ENCODE peak calls at places on chromosome 10, in four cellular contexts. N, B, Y and S are unnamed samples.

GRCh38 chr10:76829724-76830123 is 807.9 kb downstream of the KCNMA1 start:
- DNase-seq in B (no peak), N (no peak), Y (no peak), S (no peak)

GRCh38 chr10:132493246-132493755 is 44.3 kb upstream of the INPP5A start:
- DNase-seq in B (peak; percentile 39), N (no peak), Y (no peak), S (no peak)

GRCh38 chr10:7652121-7652520 is 14.6 kb downstream of the ITIH5 start:
- DNase-seq in Y (no peak), B (no peak), N (no peak), S (no peak)

GRCh38 chr10:34252111-34252510 is 563.0 kb downstream of the PARD3 start:
- DNase-seq in B (no peak), N (peak; percentile 31), Y (no peak), S (no peak)

GRCh38 chr10:133357293-133358151 is at the start of gene FUOM:
- DNase-seq in B (peak; percentile 87), Y (peak; percentile 29), N (peak; percentile 64), S (peak; percentile 70)

GRCh38 chr10:50322075-50322474 is 70.8 kb upstream of the ASAH2 start:
- DNase-seq in N (peak; percentile 56), B (no peak), Y (peak; percentile 63), S (no peak)

GRCh38 chr10:58178811-58179210 is 88.9 kb downstream of the IPMK start:
- DNase-seq in B (no peak), N (peak; percentile 23), Y (peak; percentile 21), S (no peak)

GRCh38 chr10:52644678-52645434 is 127.7 kb downstream of the MBL2 start:
- DNase-seq in Y (peak; percentile 32), B (no peak), N (peak; percentile 71), S (peak; percentile 54)

GRCh38 chr10:99431190-99431549 is 746 bp upstream of the GOT1 start:
- DNase-seq in N (peak; percentile 57), B (peak; percentile 82), Y (peak; percentile 41), S (peak; percentile 45)

GRCh38 chr10:107616463-107617131 is 452.1 kb upstream of the SORCS1 start:
- DNase-seq in Y (peak; percentile 26), N (peak; percentile 29), B (no peak), S (no peak)

GRCh38 chr10:4276151-4276550 is 491.1 kb upstream of the KLF6 start:
- DNase-seq in Y (no peak), B (no peak), N (no peak), S (no peak)
- TF ChIP-seq CTCF in Y (no peak), B (no peak), N (no peak), S (no peak)

DNA sequence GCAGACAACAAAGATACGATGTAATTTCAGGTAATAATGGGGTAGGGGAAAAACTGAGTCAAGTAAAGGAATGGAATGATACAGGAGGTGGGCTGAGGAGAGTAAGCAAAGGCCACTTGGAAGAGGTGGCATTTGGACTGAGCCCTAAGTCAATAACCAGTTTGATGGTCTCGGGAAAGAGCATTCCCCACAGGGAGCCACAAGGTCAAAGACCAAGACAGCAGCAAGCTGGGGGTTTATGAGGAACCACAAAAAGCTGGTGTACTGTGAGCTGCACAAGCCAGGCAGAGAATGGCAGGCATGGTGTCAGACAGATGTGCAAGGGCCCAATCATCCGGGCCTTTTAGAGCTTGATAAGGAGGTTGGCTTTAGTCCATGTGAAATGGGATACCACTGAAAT is 98.7 kb downstream of the NOC3L start:
- DNase-seq in B (no peak), Y (no peak), N (no peak), S (no peak)
- TF ChIP-seq CTCF in B (no peak), Y (no peak), N (no peak), S (no peak)

DNA sequence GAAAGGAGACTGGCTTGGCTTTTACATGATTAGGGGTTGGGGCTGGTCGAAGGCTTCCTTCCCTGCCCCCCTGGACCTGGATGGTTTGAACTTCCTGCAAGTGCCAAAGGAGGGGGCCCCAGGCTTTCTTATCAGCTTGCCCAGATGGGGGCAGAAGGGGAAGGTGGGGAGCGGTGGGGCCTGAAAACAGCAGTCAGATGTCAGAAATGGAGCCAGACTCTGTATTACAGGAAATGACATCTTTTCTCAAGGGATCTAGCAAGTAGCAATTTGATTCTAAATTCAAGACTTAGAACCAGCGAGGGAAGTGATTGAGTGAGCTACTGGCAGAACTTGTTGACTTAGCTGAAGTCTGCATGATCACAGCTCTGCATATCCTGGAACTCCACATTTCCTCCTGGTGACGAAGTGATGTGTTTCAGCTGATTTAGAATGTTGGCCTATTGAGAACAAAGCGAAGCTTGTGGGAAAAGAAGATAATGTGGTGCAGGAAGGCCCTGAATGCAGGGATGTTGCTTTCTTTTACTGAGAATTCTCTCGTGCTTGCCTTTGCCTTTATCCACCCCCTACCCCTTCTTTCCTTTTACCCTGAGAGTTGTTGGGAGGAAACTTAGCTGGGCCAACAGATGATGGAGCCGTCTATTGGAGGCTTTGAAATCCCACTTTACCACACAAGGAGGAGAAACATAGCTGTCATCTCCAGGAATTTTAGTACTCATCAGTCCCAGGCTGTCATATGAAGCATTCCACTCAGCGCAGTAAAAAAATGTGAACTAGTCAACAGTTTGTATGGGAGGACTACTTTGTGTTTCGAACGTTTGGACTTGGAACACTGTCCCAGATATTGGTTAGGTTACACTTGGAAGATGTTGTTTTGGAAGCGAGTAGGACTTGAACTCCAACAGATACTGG is 43.2 kb downstream of the CCNY start:
- DNase-seq in Y (peak; percentile 88), N (peak; percentile 92), B (no peak), S (no peak)
- TF ChIP-seq CTCF in Y (no peak), N (no peak), B (no peak), S (no peak)

GRCh38 chr10:88385601-88386203 is 197.4 kb downstream of the RNLS start:
- DNase-seq in N (no peak), B (peak; percentile 65), Y (no peak), S (no peak)
- TF ChIP-seq CTCF in N (no peak), B (no peak), Y (no peak), S (no peak)

GRCh38 chr10:59177031-59177861 is 803 bp downstream of the PHYHIPL start:
- DNase-seq in B (peak; percentile 21), N (peak; percentile 70), Y (peak; percentile 79), S (peak; percentile 53)

GRCh38 chr10:59180689-59181270 is 4.3 kb downstream of the PHYHIPL start:
- DNase-seq in Y (no peak), B (no peak), N (no peak), S (no peak)

GRCh38 chr10:59179027-59179426 is 2.6 kb downstream of the PHYHIPL start:
- DNase-seq in N (no peak), B (no peak), Y (no peak), S (no peak)

GRCh38 chr10:59177862-59178235 is 1.4 kb downstream of the PHYHIPL start:
- DNase-seq in N (no peak), Y (no peak), B (no peak), S (no peak)

GRCh38 chr10:59181668-59182067 is 5.2 kb downstream of the PHYHIPL start:
- DNase-seq in N (peak; percentile 76), B (no peak), Y (peak; percentile 43), S (no peak)
- TF ChIP-seq CTCF in N (peak; percentile 58), B (no peak), Y (peak; percentile 32), S (peak; percentile 56)

GRCh38 chr10:126387041-126387908 is 1.0 kb downstream of the ADAM12 start:
- DNase-seq in N (peak; percentile 81), Y (peak; percentile 72), B (peak; percentile 63), S (peak; percentile 84)
- TF ChIP-seq CTCF in N (peak; percentile 87), Y (peak; percentile 93), B (peak; percentile 69), S (peak; percentile 78)

GRCh38 chr10:74151057-74151878 is at the start of gene ADK:
- DNase-seq in Y (peak; percentile 96), N (peak; percentile 98), B (peak; percentile 100), S (peak; percentile 100)
- TF ChIP-seq CTCF in Y (peak; percentile 17), N (peak; percentile 39), B (peak; percentile 37), S (no peak)

DNA sequence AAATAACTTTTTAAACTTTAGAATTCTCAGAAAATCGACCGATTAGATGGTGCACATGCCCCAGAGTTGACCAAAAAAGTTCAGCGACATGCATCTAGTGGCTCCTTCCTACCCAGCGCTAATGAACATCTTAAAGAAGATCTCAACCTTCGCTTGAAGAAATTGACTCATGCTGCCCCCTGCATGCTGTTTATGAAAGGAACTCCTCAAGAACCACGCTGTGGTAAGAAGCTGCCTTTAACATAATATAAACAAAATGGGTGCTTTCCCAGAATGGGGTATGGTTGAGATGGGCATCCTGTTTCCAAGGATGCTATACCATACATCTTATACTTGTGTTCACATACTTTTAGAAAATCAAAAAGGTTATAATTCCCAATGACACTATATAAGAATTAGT is 24.6 kb downstream of the GLRX3 start:
- DNase-seq in Y (peak; percentile 41), B (no peak), N (no peak), S (no peak)
- TF ChIP-seq CTCF in Y (peak; percentile 25), B (no peak), N (no peak), S (no peak)

GRCh38 chr10:129888784-129889616 is 75.1 kb downstream of the EBF3 start:
- DNase-seq in B (no peak), N (peak; percentile 64), Y (peak; percentile 15), S (peak; percentile 92)
- TF ChIP-seq CTCF in B (peak; percentile 59), N (peak; percentile 86), Y (peak; percentile 39), S (peak; percentile 94)

DNA sequence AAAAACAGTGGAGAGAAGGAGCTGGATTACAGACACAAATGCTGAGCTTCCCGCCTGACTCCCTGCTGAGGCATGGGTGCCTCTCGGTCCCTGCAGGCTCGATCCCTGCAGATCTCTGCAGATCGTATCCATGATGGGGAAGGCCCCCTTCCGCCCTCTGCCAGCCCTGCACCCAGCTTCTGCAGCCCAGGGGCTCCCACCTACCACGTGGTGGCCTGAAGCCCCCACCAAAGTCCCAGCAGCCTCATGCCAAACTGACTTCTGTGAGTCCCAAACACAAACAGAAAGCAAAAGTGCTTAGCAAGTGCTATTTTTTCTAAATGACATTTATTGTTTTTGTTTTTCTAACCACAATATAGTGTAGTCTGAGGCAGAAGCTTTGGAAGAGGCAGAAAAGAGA is 127.1 kb upstream of the CHST15 start:
- DNase-seq in B (no peak), N (no peak), Y (no peak), S (no peak)
- TF ChIP-seq CTCF in B (no peak), N (no peak), Y (no peak), S (no peak)